ENCODE peak calls at places on chromosomes 16 and 17, in six cellular contexts. One of them, this sample, is unnamed.

GRCh38 chr17:30858556-30859250 is 26.9 kb downstream of the ATAD5 start:
- DNase-seq in AG10803: peak
- DNase-seq in SHP77 treated with DMSO at 0.1 percent for 48 hours: no peak
- DNase-seq in H7: no peak
- DNase-seq in astrocyte of the spinal cord: no peak
- DNase-seq in mammary epithelial cell: no peak
- DNase-seq in this sample: no peak

GRCh38 chr16:62033065-62033464 is 3.2 kb downstream of the CDH8 start:
- DNase-seq in AG10803: no peak
- DNase-seq in SHP77 treated with DMSO at 0.1 percent for 48 hours: no peak
- DNase-seq in H7: no peak
- DNase-seq in astrocyte of the spinal cord: no peak
- DNase-seq in mammary epithelial cell: no peak
- DNase-seq in this sample: no peak

GRCh38 chr16:8426569-8426968 is 163.7 kb downstream of the TMEM114 start:
- DNase-seq in AG10803: no peak
- DNase-seq in SHP77 treated with DMSO at 0.1 percent for 48 hours: no peak
- DNase-seq in H7: no peak
- DNase-seq in astrocyte of the spinal cord: no peak
- DNase-seq in mammary epithelial cell: no peak
- DNase-seq in this sample: no peak

GRCh38 chr16:60485877-60486489 is 1550.3 kb downstream of the CDH8 start:
- DNase-seq in AG10803: peak
- DNase-seq in SHP77 treated with DMSO at 0.1 percent for 48 hours: no peak
- DNase-seq in H7: no peak
- DNase-seq in astrocyte of the spinal cord: no peak
- DNase-seq in mammary epithelial cell: no peak
- DNase-seq in this sample: no peak

GRCh38 chr16:3597226-3597625 is 14.2 kb downstream of the SLX4 start:
- DNase-seq in AG10803: no peak
- DNase-seq in SHP77 treated with DMSO at 0.1 percent for 48 hours: no peak
- DNase-seq in H7: peak
- DNase-seq in astrocyte of the spinal cord: no peak
- DNase-seq in mammary epithelial cell: no peak
- DNase-seq in this sample: no peak

GRCh38 chr17:42407289-42407836 is 15.7 kb downstream of the CAVIN1 start:
- DNase-seq in AG10803: peak
- DNase-seq in SHP77 treated with DMSO at 0.1 percent for 48 hours: peak
- DNase-seq in H7: peak
- DNase-seq in astrocyte of the spinal cord: peak
- DNase-seq in mammary epithelial cell: peak
- DNase-seq in this sample: no peak

GRCh38 chr17:61324540-61324868 is 75.1 kb upstream of the TBX2 start:
- DNase-seq in AG10803: no peak
- DNase-seq in SHP77 treated with DMSO at 0.1 percent for 48 hours: no peak
- DNase-seq in H7: no peak
- DNase-seq in astrocyte of the spinal cord: peak
- DNase-seq in mammary epithelial cell: no peak
- DNase-seq in this sample: no peak

GRCh38 chr17:68800731-68801130 is 154.5 kb downstream of the ABCA8 start:
- DNase-seq in AG10803: peak
- DNase-seq in SHP77 treated with DMSO at 0.1 percent for 48 hours: no peak
- DNase-seq in H7: no peak
- DNase-seq in astrocyte of the spinal cord: peak
- DNase-seq in mammary epithelial cell: no peak
- DNase-seq in this sample: peak

GRCh38 chr17:45223541-45224528 is 2.1 kb downstream of the FMNL1 start:
- DNase-seq in AG10803: no peak
- DNase-seq in SHP77 treated with DMSO at 0.1 percent for 48 hours: no peak
- DNase-seq in H7: peak
- DNase-seq in astrocyte of the spinal cord: no peak
- DNase-seq in mammary epithelial cell: no peak
- DNase-seq in this sample: no peak

GRCh38 chr17:34756670-34757021 is 177.3 kb downstream of the TMEM132E start:
- DNase-seq in AG10803: no peak
- DNase-seq in SHP77 treated with DMSO at 0.1 percent for 48 hours: no peak
- DNase-seq in H7: peak
- DNase-seq in astrocyte of the spinal cord: no peak
- DNase-seq in mammary epithelial cell: no peak
- DNase-seq in this sample: no peak

GRCh38 chr16:3578610-3579551 is 1.7 kb upstream of the NLRC3 start:
- DNase-seq in AG10803: no peak
- DNase-seq in SHP77 treated with DMSO at 0.1 percent for 48 hours: no peak
- DNase-seq in H7: peak
- DNase-seq in astrocyte of the spinal cord: peak
- DNase-seq in mammary epithelial cell: no peak
- DNase-seq in this sample: no peak

GRCh38 chr17:57442914-57443571 is 186.7 kb downstream of the MSI2 start:
- DNase-seq in AG10803: peak
- DNase-seq in SHP77 treated with DMSO at 0.1 percent for 48 hours: peak
- DNase-seq in H7: no peak
- DNase-seq in astrocyte of the spinal cord: peak
- DNase-seq in mammary epithelial cell: peak
- DNase-seq in this sample: no peak

GRCh38 chr16:26491962-26492361 is 574.8 kb upstream of the C16orf82 start:
- DNase-seq in AG10803: no peak
- DNase-seq in SHP77 treated with DMSO at 0.1 percent for 48 hours: no peak
- DNase-seq in H7: no peak
- DNase-seq in astrocyte of the spinal cord: no peak
- DNase-seq in mammary epithelial cell: no peak
- DNase-seq in this sample: no peak

GRCh38 chr16:70647461-70648359 is 1.4 kb downstream of the IL34 start:
- DNase-seq in AG10803: no peak
- DNase-seq in SHP77 treated with DMSO at 0.1 percent for 48 hours: no peak
- DNase-seq in H7: no peak
- DNase-seq in astrocyte of the spinal cord: no peak
- DNase-seq in mammary epithelial cell: no peak
- DNase-seq in this sample: no peak

GRCh38 chr17:11644265-11645212 is 46.3 kb downstream of the DNAH9 start:
- DNase-seq in AG10803: peak
- DNase-seq in SHP77 treated with DMSO at 0.1 percent for 48 hours: peak
- DNase-seq in H7: peak
- DNase-seq in astrocyte of the spinal cord: peak
- DNase-seq in mammary epithelial cell: peak
- DNase-seq in this sample: peak

GRCh38 chr16:67666032-67666537 is 465 bp downstream of the ENKD1 start:
- DNase-seq in AG10803: no peak
- DNase-seq in SHP77 treated with DMSO at 0.1 percent for 48 hours: no peak
- DNase-seq in H7: peak
- DNase-seq in astrocyte of the spinal cord: no peak
- DNase-seq in mammary epithelial cell: no peak
- DNase-seq in this sample: no peak

GRCh38 chr16:30473231-30474061 is 904 bp downstream of the ITGAL start:
- DNase-seq in AG10803: no peak
- DNase-seq in SHP77 treated with DMSO at 0.1 percent for 48 hours: no peak
- DNase-seq in H7: peak
- DNase-seq in astrocyte of the spinal cord: no peak
- DNase-seq in mammary epithelial cell: no peak
- DNase-seq in this sample: no peak

GRCh38 chr16:1777375-1778199 is 4.7 kb upstream of the MRPS34 start:
- DNase-seq in AG10803: no peak
- DNase-seq in SHP77 treated with DMSO at 0.1 percent for 48 hours: no peak
- DNase-seq in H7: no peak
- DNase-seq in astrocyte of the spinal cord: no peak
- DNase-seq in mammary epithelial cell: no peak
- DNase-seq in this sample: no peak

GRCh38 chr17:45096141-45096540 is 35.0 kb downstream of the NMT1 start:
- DNase-seq in AG10803: peak
- DNase-seq in SHP77 treated with DMSO at 0.1 percent for 48 hours: no peak
- DNase-seq in H7: peak
- DNase-seq in astrocyte of the spinal cord: peak
- DNase-seq in mammary epithelial cell: peak
- DNase-seq in this sample: peak

GRCh38 chr17:74686761-74687160 is 26.0 kb downstream of the CD300LF start:
- DNase-seq in AG10803: no peak
- DNase-seq in SHP77 treated with DMSO at 0.1 percent for 48 hours: no peak
- DNase-seq in H7: no peak
- DNase-seq in astrocyte of the spinal cord: no peak
- DNase-seq in mammary epithelial cell: no peak
- DNase-seq in this sample: no peak

GRCh38 chr17:35372846-35373531 is 432 bp downstream of the SLFN11 start:
- DNase-seq in AG10803: no peak
- DNase-seq in SHP77 treated with DMSO at 0.1 percent for 48 hours: no peak
- DNase-seq in H7: peak
- DNase-seq in astrocyte of the spinal cord: no peak
- DNase-seq in mammary epithelial cell: no peak
- DNase-seq in this sample: no peak

GRCh38 chr16:74601131-74601871 is 5.6 kb downstream of the GLG1 start:
- DNase-seq in AG10803: no peak
- DNase-seq in SHP77 treated with DMSO at 0.1 percent for 48 hours: no peak
- DNase-seq in H7: no peak
- DNase-seq in astrocyte of the spinal cord: no peak
- DNase-seq in mammary epithelial cell: peak
- DNase-seq in this sample: no peak

GRCh38 chr17:50354198-50354597 is 8.3 kb downstream of the XYLT2 start:
- DNase-seq in AG10803: no peak
- DNase-seq in SHP77 treated with DMSO at 0.1 percent for 48 hours: no peak
- DNase-seq in H7: peak
- DNase-seq in astrocyte of the spinal cord: no peak
- DNase-seq in mammary epithelial cell: no peak
- DNase-seq in this sample: no peak

GRCh38 chr17:39662551-39663339 is 2.4 kb upstream of the TCAP start:
- DNase-seq in AG10803: no peak
- DNase-seq in SHP77 treated with DMSO at 0.1 percent for 48 hours: no peak
- DNase-seq in H7: peak
- DNase-seq in astrocyte of the spinal cord: no peak
- DNase-seq in mammary epithelial cell: no peak
- DNase-seq in this sample: no peak

GRCh38 chr17:44110011-44110686 is 13.3 kb downstream of the HDAC5 start:
- DNase-seq in AG10803: no peak
- DNase-seq in SHP77 treated with DMSO at 0.1 percent for 48 hours: no peak
- DNase-seq in H7: peak
- DNase-seq in astrocyte of the spinal cord: no peak
- DNase-seq in mammary epithelial cell: no peak
- DNase-seq in this sample: no peak

GRCh38 chr17:550041-550398 is 164.6 kb downstream of the VPS53 start:
- DNase-seq in AG10803: peak
- DNase-seq in SHP77 treated with DMSO at 0.1 percent for 48 hours: no peak
- DNase-seq in H7: no peak
- DNase-seq in astrocyte of the spinal cord: peak
- DNase-seq in mammary epithelial cell: peak
- DNase-seq in this sample: no peak

GRCh38 chr17:15981208-15981607 is 18.3 kb downstream of the ZSWIM7 start:
- DNase-seq in AG10803: no peak
- DNase-seq in SHP77 treated with DMSO at 0.1 percent for 48 hours: no peak
- DNase-seq in H7: no peak
- DNase-seq in astrocyte of the spinal cord: no peak
- DNase-seq in mammary epithelial cell: peak
- DNase-seq in this sample: no peak

GRCh38 chr16:64880994-64881393 is 240.9 kb downstream of the CDH11 start:
- DNase-seq in AG10803: peak
- DNase-seq in SHP77 treated with DMSO at 0.1 percent for 48 hours: no peak
- DNase-seq in H7: no peak
- DNase-seq in astrocyte of the spinal cord: peak
- DNase-seq in mammary epithelial cell: no peak
- DNase-seq in this sample: no peak